ENCODE peak calls at places on chromosomes 5 and 9, in six cellular contexts. H is stromal cell of bone marrow; B is RCC 7860; K is AG04450; F is GM10248; L is CD4-positive, alpha-beta T cell. R is an unnamed sample.

GRCh38 chr9:33752130-33752637 is 43.2 kb upstream of the PRSS3 start:
- DNase-seq in H (no peak), F (no peak), L (no peak), K (no peak), B (no peak), R (no peak)

GRCh38 chr5:178232124-178232919 is at the start of gene PHYKPL:
- DNase-seq in H (no peak), F (peak), B (peak), K (no peak), L (peak), R (peak)

GRCh38 chr9:112380771-112381181 is 868 bp downstream of the HSDL2 start:
- DNase-seq in H (peak), K (no peak), F (peak), B (peak), L (no peak), R (no peak)

GRCh38 chr5:54990751-54991349 is 5.5 kb upstream of the ESM1 start:
- DNase-seq in K (peak), H (peak), L (no peak), B (no peak), F (no peak), R (no peak)

GRCh38 chr5:50836356-50836755 is 169.9 kb downstream of the PARP8 start:
- DNase-seq in H (no peak), K (no peak), L (no peak), B (no peak), F (no peak), R (no peak)

GRCh38 chr5:141513627-141514329 is 24.9 kb downstream of the PCDHGC5 start:
- DNase-seq in K (no peak), L (no peak), H (peak), F (peak), B (peak), R (peak)

GRCh38 chr9:98999152-98999525 is 55.4 kb downstream of the COL15A1 start:
- DNase-seq in H (no peak), L (no peak), B (no peak), K (no peak), F (no peak), R (no peak)

GRCh38 chr5:108727154-108727638 is 20.5 kb upstream of the FER start:
- DNase-seq in L (no peak), F (no peak), K (no peak), B (no peak), H (no peak), R (peak)

GRCh38 chr9:137691648-137692357 is 73.0 kb downstream of the EHMT1 start:
- DNase-seq in L (no peak), K (no peak), F (no peak), B (no peak), H (no peak), R (no peak)

GRCh38 chr9:95078516-95078915 is 239.0 kb downstream of the FANCC start:
- DNase-seq in H (no peak), L (no peak), K (no peak), B (no peak), F (no peak), R (no peak)

GRCh38 chr5:153866176-153866575 is 172.5 kb downstream of the FAM114A2 start:
- DNase-seq in L (no peak), K (no peak), B (no peak), F (no peak), H (peak), R (no peak)